ENCODE peak calls at places on chromosomes 12 and 14, in five cellular contexts. D is EH, C is left ventricle myocardium superior, B is T-helper 2 cell, O is non-pigmented ciliary epithelial cell. E is an unnamed sample.

GRCh38 chr12:87856-88255 is 21.3 kb downstream of the IQSEC3 start:
- DNase-seq in D (no peak), C (no peak), B (no peak), O (no peak), E (no peak)

GRCh38 chr12:46777587-46777986 is 48.2 kb downstream of the SLC38A4 start:
- DNase-seq in D (no peak), C (no peak), B (no peak), O (no peak), E (no peak)

GRCh38 chr14:99821519-99822165 is 28.4 kb downstream of the EML1 start:
- DNase-seq in D (peak; percentile 93), C (no peak), B (no peak), O (peak; percentile 58), E (no peak)

GRCh38 chr12:50642755-50643154 is 121.1 kb upstream of the ATF1 start:
- DNase-seq in D (no peak), C (no peak), B (no peak), O (no peak), E (no peak)

GRCh38 chr14:52351561-52352491 is 37.7 kb downstream of the PTGER2 start:
- DNase-seq in D (peak; percentile 86), C (no peak), B (no peak), O (no peak), E (no peak)

GRCh38 chr12:20525064-20525610 is 156.8 kb downstream of the PDE3A start:
- DNase-seq in D (peak; percentile 52), C (no peak), B (no peak), O (no peak), E (no peak)

GRCh38 chr12:27814851-27815591 is 35.0 kb upstream of the MANSC4 start:
- DNase-seq in D (peak; percentile 41), C (no peak), B (no peak), O (no peak), E (no peak)

GRCh38 chr14:85501751-85502150 is 28.2 kb upstream of the FLRT2 start:
- DNase-seq in D (no peak), C (no peak), B (no peak), O (no peak), E (no peak)

GRCh38 chr14:61196792-61197191 is 84.3 kb downstream of the TMEM30B start:
- DNase-seq in D (peak; percentile 36), C (no peak), B (no peak), O (no peak), E (no peak)

GRCh38 chr12:33706927-33707326 is 267.3 kb upstream of the SYT10 start:
- DNase-seq in D (no peak), C (no peak), B (no peak), O (no peak), E (no peak)

GRCh38 chr12:5280091-5280490 is 151.8 kb upstream of the NTF3 start:
- DNase-seq in D (no peak), C (no peak), B (no peak), O (no peak), E (no peak)

GRCh38 chr14:69135133-69135532 is 17.8 kb downstream of the DCAF5 start:
- DNase-seq in D (no peak), C (no peak), B (no peak), O (no peak), E (no peak)

GRCh38 chr12:39505025-39505424 is 62.1 kb upstream of the KIF21A start:
- DNase-seq in D (no peak), C (no peak), B (no peak), O (peak; percentile 35), E (no peak)

GRCh38 chr14:91918159-91918883 is 29.2 kb downstream of the FBLN5 start:
- DNase-seq in D (no peak), C (no peak), B (no peak), O (no peak), E (no peak)

GRCh38 chr12:47746073-47746472 is 12.6 kb downstream of the RAPGEF3 start:
- DNase-seq in D (no peak), C (no peak), B (no peak), O (no peak), E (no peak)

GRCh38 chr12:18700254-18700653 is 37.6 kb downstream of the PLCZ1 start:
- DNase-seq in D (peak; percentile 77), C (no peak), B (no peak), O (peak; percentile 65), E (no peak)

GRCh38 chr12:2796187-2796663 is 1.5 kb downstream of the FKBP4 start:
- DNase-seq in D (peak; percentile 10), C (no peak), B (no peak), O (no peak), E (no peak)

GRCh38 chr12:115998119-115998633 is 279.3 kb downstream of the MED13L start:
- DNase-seq in D (peak; percentile 67), C (no peak), B (no peak), O (peak; percentile 23), E (no peak)

GRCh38 chr12:40552868-40553267 is 139.4 kb upstream of the CNTN1 start:
- DNase-seq in D (no peak), C (no peak), B (no peak), O (no peak), E (no peak)

GRCh38 chr12:1922985-1923384 is 4.5 kb upstream of the CACNA2D4 start:
- DNase-seq in D (no peak), C (no peak), B (no peak), O (no peak), E (no peak)

GRCh38 chr12:124915249-124916236 is 1.1 kb upstream of the UBC start:
- DNase-seq in D (peak; percentile 60), C (peak; percentile 70), B (no peak), O (no peak), E (no peak)

GRCh38 chr12:42372154-42372791 is 46.3 kb downstream of the PPHLN1 start:
- DNase-seq in D (peak; percentile 61), C (no peak), B (no peak), O (no peak), E (no peak)

GRCh38 chr12:24853094-24853493 is 95.8 kb downstream of the BCAT1 start:
- DNase-seq in D (no peak), C (no peak), B (no peak), O (no peak), E (no peak)

GRCh38 chr14:73025544-73025943 is 1.4 kb downstream of the ZFYVE1 start:
- DNase-seq in D (peak; percentile 50), C (no peak), B (no peak), O (no peak), E (no peak)

GRCh38 chr12:56158926-56159461 is 835 bp downstream of the MYL6 start:
- DNase-seq in D (peak; percentile 90), C (peak; percentile 86), B (no peak), O (no peak), E (no peak)

GRCh38 chr12:47843226-47843980 is 23.7 kb upstream of the HDAC7 start:
- DNase-seq in D (peak; percentile 26), C (no peak), B (no peak), O (no peak), E (no peak)

GRCh38 chr12:130715996-130716917 is at the start of gene RIMBP2:
- DNase-seq in D (peak; percentile 3), C (no peak), B (no peak), O (peak; percentile 26), E (no peak)

GRCh38 chr14:62162998-62163589 is 400.9 kb downstream of the SNAPC1 start:
- DNase-seq in D (peak; percentile 50), C (no peak), B (no peak), O (no peak), E (no peak)

GRCh38 chr14:88933203-88933602 is 108.8 kb downstream of the TTC8 start:
- DNase-seq in D (peak; percentile 7), C (no peak), B (no peak), O (no peak), E (no peak)

GRCh38 chr12:89994901-89995300 is 286.3 kb upstream of the ATP2B1 start:
- DNase-seq in D (no peak), C (no peak), B (no peak), O (no peak), E (no peak)

GRCh38 chr12:24228980-24229730 is 279.7 kb upstream of the SOX5 start:
- DNase-seq in D (no peak), C (no peak), B (no peak), O (no peak), E (no peak)

GRCh38 chr12:62840311-62840710 is 94.6 kb downstream of the PPM1H start:
- DNase-seq in D (peak; percentile 57), C (no peak), B (no peak), O (no peak), E (no peak)

GRCh38 chr12:111687255-111687654 is 1.4 kb downstream of the ACAD10 start:
- DNase-seq in D (no peak), C (no peak), B (no peak), O (no peak), E (no peak)

GRCh38 chr12:77615331-77615730 is 215.4 kb upstream of the NAV3 start:
- DNase-seq in D (peak; percentile 15), C (no peak), B (no peak), O (no peak), E (no peak)

GRCh38 chr12:55142896-55143870 is 17.0 kb downstream of the OR9K2 start:
- DNase-seq in D (peak; percentile 51), C (no peak), B (no peak), O (peak; percentile 3), E (peak; percentile 10)

GRCh38 chr12:104672501-104673265 is 215.9 kb downstream of the CHST11 start:
- DNase-seq in D (peak; percentile 19), C (peak; percentile 52), B (no peak), O (no peak), E (no peak)

GRCh38 chr12:28443337-28443736 is 253.1 kb downstream of the CCDC91 start:
- DNase-seq in D (no peak), C (no peak), B (no peak), O (no peak), E (no peak)

GRCh38 chr14:95664546-95664945 is 21.7 kb upstream of the TCL1B start:
- DNase-seq in D (no peak), C (no peak), B (no peak), O (no peak), E (no peak)

GRCh38 chr14:68969278-68969677 is 9.8 kb downstream of the ACTN1 start:
- DNase-seq in D (peak; percentile 13), C (no peak), B (no peak), O (no peak), E (no peak)

GRCh38 chr12:124613151-124613585 is 45.8 kb upstream of the NCOR2 start:
- DNase-seq in D (peak; percentile 77), C (no peak), B (no peak), O (no peak), E (no peak)

E was measured in effector CD8-positive, alpha-beta T cell.